ENCODE peak calls at places on chromosome 14, in six cellular contexts. One of them, this sample, is unnamed.

GRCh38 chr14:100104523-100105300 is 39.5 kb downstream of the EVL start:
- DNase-seq in AG04450: no peak
- DNase-seq in transverse colon: no peak
- DNase-seq in RWPE2: peak
- DNase-seq in A549: no peak
- DNase-seq in GM12878: no peak
- DNase-seq in this sample: peak

GRCh38 chr14:54650331-54651017 is 83.5 kb downstream of the SAMD4A start:
- DNase-seq in A549: peak
- DNase-seq in AG04450: no peak
- DNase-seq in RWPE2: no peak
- DNase-seq in GM12878: no peak
- DNase-seq in transverse colon: peak
- DNase-seq in this sample: no peak

GRCh38 chr14:31568151-31568550 is 6.9 kb downstream of the NUBPL start:
- DNase-seq in A549: no peak
- DNase-seq in transverse colon: no peak
- DNase-seq in GM12878: no peak
- DNase-seq in RWPE2: no peak
- DNase-seq in AG04450: peak
- DNase-seq in this sample: no peak

GRCh38 chr14:34460841-34461240 is 1.2 kb downstream of the SPTSSA start:
- DNase-seq in AG04450: no peak
- DNase-seq in GM12878: no peak
- DNase-seq in transverse colon: no peak
- DNase-seq in RWPE2: no peak
- DNase-seq in A549: no peak
- DNase-seq in this sample: peak

GRCh38 chr14:23362200-23362599 is 2.8 kb downstream of the EFS start:
- DNase-seq in A549: no peak
- DNase-seq in RWPE2: peak
- DNase-seq in AG04450: no peak
- DNase-seq in transverse colon: no peak
- DNase-seq in GM12878: no peak
- DNase-seq in this sample: no peak

GRCh38 chr14:22554706-22555572 is 34.1 kb downstream of the DAD1 start:
- DNase-seq in transverse colon: no peak
- DNase-seq in A549: no peak
- DNase-seq in AG04450: no peak
- DNase-seq in GM12878: no peak
- DNase-seq in RWPE2: no peak
- DNase-seq in this sample: no peak

GRCh38 chr14:72851660-72852059 is 42.2 kb downstream of the DPF3 start:
- DNase-seq in GM12878: no peak
- DNase-seq in transverse colon: no peak
- DNase-seq in A549: no peak
- DNase-seq in RWPE2: no peak
- DNase-seq in AG04450: no peak
- DNase-seq in this sample: no peak

GRCh38 chr14:51652168-51653095 is 722 bp downstream of the FRMD6 start:
- DNase-seq in RWPE2: peak
- DNase-seq in AG04450: no peak
- DNase-seq in A549: peak
- DNase-seq in transverse colon: peak
- DNase-seq in GM12878: no peak
- DNase-seq in this sample: no peak

GRCh38 chr14:53278602-53279506 is 125.7 kb upstream of the DDHD1 start:
- DNase-seq in AG04450: peak
- DNase-seq in A549: no peak
- DNase-seq in transverse colon: no peak
- DNase-seq in RWPE2: no peak
- DNase-seq in GM12878: no peak
- DNase-seq in this sample: no peak

GRCh38 chr14:90656986-90657385 is 159.2 kb downstream of the TTC7B start:
- DNase-seq in AG04450: no peak
- DNase-seq in RWPE2: no peak
- DNase-seq in A549: no peak
- DNase-seq in transverse colon: no peak
- DNase-seq in GM12878: no peak
- DNase-seq in this sample: no peak

GRCh38 chr14:84750763-84751554 is 779.0 kb upstream of the FLRT2 start:
- DNase-seq in A549: no peak
- DNase-seq in AG04450: peak
- DNase-seq in RWPE2: no peak
- DNase-seq in transverse colon: no peak
- DNase-seq in GM12878: no peak
- DNase-seq in this sample: peak

GRCh38 chr14:53620325-53620716 is 336.3 kb downstream of the BMP4 start:
- DNase-seq in AG04450: no peak
- DNase-seq in transverse colon: no peak
- DNase-seq in A549: no peak
- DNase-seq in RWPE2: no peak
- DNase-seq in GM12878: no peak
- DNase-seq in this sample: no peak

GRCh38 chr14:91940209-91940608 is 7.3 kb downstream of the FBLN5 start:
- DNase-seq in AG04450: no peak
- DNase-seq in RWPE2: no peak
- DNase-seq in GM12878: no peak
- DNase-seq in A549: no peak
- DNase-seq in transverse colon: no peak
- DNase-seq in this sample: no peak

GRCh38 chr14:100788517-100789365 is 37.2 kb upstream of the MEG3 start:
- DNase-seq in A549: no peak
- DNase-seq in AG04450: no peak
- DNase-seq in transverse colon: no peak
- DNase-seq in RWPE2: peak
- DNase-seq in GM12878: no peak
- DNase-seq in this sample: no peak

GRCh38 chr14:76931629-76932402 is 96.7 kb downstream of the IRF2BPL start:
- DNase-seq in transverse colon: no peak
- DNase-seq in GM12878: no peak
- DNase-seq in AG04450: no peak
- DNase-seq in RWPE2: no peak
- DNase-seq in A549: no peak
- DNase-seq in this sample: no peak

GRCh38 chr14:29926701-29927595 is 699 bp downstream of the PRKD1 start:
- DNase-seq in RWPE2: peak
- DNase-seq in GM12878: no peak
- DNase-seq in AG04450: no peak
- DNase-seq in A549: peak
- DNase-seq in transverse colon: peak
- DNase-seq in this sample: no peak
- TF ChIP-seq CTCF in RWPE2: peak
- TF ChIP-seq CTCF in GM12878: no peak
- TF ChIP-seq CTCF in AG04450: no peak
- TF ChIP-seq CTCF in A549: peak
- TF ChIP-seq CTCF in transverse colon: no peak
- TF ChIP-seq CTCF in this sample: peak

DNA sequence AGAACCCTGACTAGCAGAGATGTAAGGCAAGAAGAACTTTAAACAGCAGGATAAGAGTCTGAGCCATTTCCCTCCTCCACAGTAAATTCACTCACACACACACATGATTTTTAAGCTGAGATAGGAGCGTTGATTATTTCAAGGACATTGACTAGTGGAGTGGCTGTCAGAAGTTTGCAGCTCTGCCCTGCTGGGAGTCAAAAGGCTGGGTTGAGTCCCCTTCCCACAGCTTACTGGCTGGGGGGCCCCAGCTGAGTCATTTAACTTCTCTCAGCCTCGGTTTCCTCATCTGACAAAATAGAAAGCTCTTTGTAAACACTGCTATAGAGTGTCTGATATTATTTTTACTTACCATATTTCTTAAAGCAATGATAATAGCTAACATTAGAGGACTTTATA is 28.3 kb downstream of the VCPKMT start:
- DNase-seq in GM12878: no peak
- DNase-seq in RWPE2: no peak
- DNase-seq in A549: no peak
- DNase-seq in transverse colon: no peak
- DNase-seq in AG04450: no peak
- DNase-seq in this sample: no peak
- H3K4me3 ChIP-seq in GM12878: no peak
- H3K4me3 ChIP-seq in RWPE2: no peak
- H3K4me3 ChIP-seq in A549: no peak
- H3K4me3 ChIP-seq in transverse colon: no peak
- H3K4me3 ChIP-seq in AG04450: no peak
- H3K4me3 ChIP-seq in this sample: no peak

GRCh38 chr14:58129208-58129607 is 22.8 kb downstream of the ARMH4 start:
- DNase-seq in A549: peak
- DNase-seq in GM12878: no peak
- DNase-seq in AG04450: no peak
- DNase-seq in RWPE2: no peak
- DNase-seq in transverse colon: no peak
- DNase-seq in this sample: no peak
- TF ChIP-seq CTCF in A549: peak
- TF ChIP-seq CTCF in GM12878: no peak
- TF ChIP-seq CTCF in AG04450: no peak
- TF ChIP-seq CTCF in RWPE2: peak
- TF ChIP-seq CTCF in transverse colon: no peak
- TF ChIP-seq CTCF in this sample: peak

DNA sequence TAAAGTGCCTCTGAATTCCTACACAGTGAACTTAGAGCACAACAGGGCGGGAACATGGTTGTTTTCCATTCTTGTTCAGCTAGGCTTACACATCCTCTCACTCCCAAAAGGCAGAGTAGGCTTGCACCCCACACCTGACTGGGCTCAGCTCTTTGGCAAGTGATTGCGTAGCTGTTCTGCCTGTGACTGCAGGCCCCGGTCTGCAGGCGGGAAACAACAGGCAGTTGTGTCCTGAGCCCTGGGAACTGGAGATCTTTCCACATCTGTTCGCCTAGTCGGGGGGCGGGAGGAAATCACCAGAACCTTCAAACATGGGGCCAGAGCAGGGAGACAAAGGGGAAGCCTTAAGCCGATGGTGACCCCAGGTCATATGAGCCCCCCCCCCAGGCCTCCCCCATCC is 274.7 kb downstream of the ZFP36L1 start:
- DNase-seq in GM12878: no peak
- DNase-seq in A549: no peak
- DNase-seq in RWPE2: no peak
- DNase-seq in AG04450: no peak
- DNase-seq in transverse colon: no peak
- DNase-seq in this sample: no peak
- H3K4me3 ChIP-seq in GM12878: no peak
- H3K4me3 ChIP-seq in A549: no peak
- H3K4me3 ChIP-seq in RWPE2: no peak
- H3K4me3 ChIP-seq in AG04450: no peak
- H3K4me3 ChIP-seq in transverse colon: no peak
- H3K4me3 ChIP-seq in this sample: no peak

DNA sequence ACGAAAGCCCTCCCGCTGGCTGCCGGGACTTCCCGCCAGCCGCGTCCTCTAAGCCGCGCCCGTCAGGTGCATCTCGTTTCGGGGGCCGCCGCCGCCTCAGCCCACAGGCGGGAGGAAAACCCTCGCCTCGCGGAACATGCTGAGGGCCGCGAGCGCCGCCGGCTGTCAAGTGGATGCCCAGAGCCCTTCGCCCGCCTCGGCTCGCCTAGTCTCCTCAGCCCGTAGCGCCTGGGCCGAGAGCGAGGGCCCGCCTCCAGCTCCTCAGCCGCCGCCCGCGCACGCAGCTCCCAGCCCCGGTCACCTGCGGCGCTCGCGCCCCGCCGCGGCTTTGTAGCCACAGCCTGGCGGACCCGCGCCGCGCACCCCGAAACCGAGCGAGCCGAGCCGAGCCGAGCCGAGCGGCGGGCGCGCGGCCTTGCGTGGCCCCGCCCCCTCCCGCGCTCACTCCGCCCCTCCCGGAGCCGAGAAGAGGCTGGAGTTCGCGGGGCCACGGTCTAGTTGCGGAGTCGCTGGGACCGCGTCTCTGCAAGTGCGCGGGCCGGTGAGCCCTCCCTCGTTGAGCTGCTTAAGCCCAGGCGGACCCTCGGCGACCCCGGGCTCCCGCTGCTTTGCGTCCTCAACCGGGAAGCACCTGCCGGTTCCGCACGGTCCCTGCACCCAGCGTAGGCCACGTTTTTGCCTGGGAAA is at the start of gene EML5:
- DNase-seq in RWPE2: peak
- DNase-seq in transverse colon: peak
- DNase-seq in AG04450: peak
- DNase-seq in A549: peak
- DNase-seq in GM12878: no peak
- DNase-seq in this sample: peak
- TF ChIP-seq CTCF in RWPE2: peak
- TF ChIP-seq CTCF in transverse colon: peak
- TF ChIP-seq CTCF in AG04450: peak
- TF ChIP-seq CTCF in A549: peak
- TF ChIP-seq CTCF in GM12878: peak
- TF ChIP-seq CTCF in this sample: peak

DNA sequence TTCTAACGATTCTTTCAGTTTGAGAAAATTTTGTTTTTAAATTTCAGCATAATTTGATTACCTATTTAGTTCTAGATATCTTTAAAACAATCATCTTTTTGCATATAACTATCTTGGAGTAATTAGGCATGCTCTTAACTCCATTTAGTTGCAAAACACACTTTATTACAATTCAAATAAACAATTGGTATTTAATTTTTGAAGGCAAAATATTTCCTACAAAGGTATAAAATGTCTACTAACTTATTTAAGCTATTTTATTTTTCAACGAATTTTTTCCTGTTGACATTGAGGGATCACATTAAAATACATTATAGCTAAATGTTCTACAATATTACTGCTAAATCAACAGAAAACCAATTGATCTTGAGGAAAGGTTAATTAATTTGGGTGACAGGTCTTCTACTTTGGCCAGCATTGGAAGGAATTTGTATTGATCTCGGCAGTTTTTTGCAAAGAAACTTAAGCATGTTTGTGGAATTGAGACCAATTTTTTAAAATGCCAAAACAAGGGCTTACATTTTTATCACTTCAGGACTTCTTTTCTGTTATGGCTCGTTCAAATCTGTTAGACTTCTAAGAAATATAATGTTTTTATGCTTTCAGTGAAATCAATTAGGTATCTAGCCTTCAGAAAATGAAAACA is 8.1 kb downstream of the FOXA1 start:
- DNase-seq in A549: no peak
- DNase-seq in RWPE2: no peak
- DNase-seq in transverse colon: no peak
- DNase-seq in AG04450: no peak
- DNase-seq in GM12878: no peak
- DNase-seq in this sample: no peak
- H3K4me3 ChIP-seq in A549: no peak
- H3K4me3 ChIP-seq in RWPE2: peak
- H3K4me3 ChIP-seq in transverse colon: peak
- H3K4me3 ChIP-seq in AG04450: no peak
- H3K4me3 ChIP-seq in GM12878: no peak
- H3K4me3 ChIP-seq in this sample: no peak

This sample was measured in retinal pigment epithelial cell.